ENCODE peak calls at places on chromosome 9, in ten cellular contexts. G, M, E, W, J, O, Q, I, N and B are unnamed samples.

GRCh38 chr9:116574027-116574679 is 113.0 kb upstream of the TRIM32 start:
- DNase-seq in G (no peak), M (no peak), E (peak; percentile 88), W (peak; percentile 70), J (no peak), O (no peak), Q (no peak), I (no peak), N (no peak), B (no peak)

GRCh38 chr9:136075134-136075841 is 19.8 kb downstream of the NACC2 start:
- DNase-seq in G (no peak), M (no peak), E (no peak), W (peak; percentile 15), J (no peak), O (no peak), Q (no peak), I (no peak), N (peak; percentile 45), B (no peak)

GRCh38 chr9:117719161-117719560 is 15.0 kb downstream of the TLR4 start:
- DNase-seq in G (no peak), M (no peak), E (no peak), W (no peak), J (no peak), O (no peak), Q (no peak), I (no peak), N (no peak), B (peak; percentile 36)

GRCh38 chr9:16029796-16030363 is 477.0 kb downstream of the CCDC171 start:
- DNase-seq in G (no peak), M (no peak), E (no peak), W (no peak), J (no peak), O (no peak), Q (no peak), I (no peak), N (no peak), B (no peak)

GRCh38 chr9:114179516-114179915 is 24.2 kb downstream of the COL27A1 start:
- DNase-seq in G (no peak), M (no peak), E (no peak), W (no peak), J (no peak), O (no peak), Q (no peak), I (no peak), N (no peak), B (no peak)

GRCh38 chr9:113486327-113486726 is 22.8 kb downstream of the RGS3 start:
- DNase-seq in G (no peak), M (no peak), E (no peak), W (no peak), J (no peak), O (no peak), Q (no peak), I (no peak), N (no peak), B (no peak)

GRCh38 chr9:114346146-114346545 is 16.5 kb downstream of the ORM2 start:
- DNase-seq in G (no peak), M (no peak), E (no peak), W (no peak), J (no peak), O (no peak), Q (no peak), I (no peak), N (no peak), B (no peak)

GRCh38 chr9:79896390-79896789 is 324.6 kb downstream of the TLE4 start:
- DNase-seq in G (no peak), M (no peak), E (no peak), W (no peak), J (no peak), O (no peak), Q (no peak), I (no peak), N (no peak), B (no peak)

GRCh38 chr9:135221951-135222631 is 134.6 kb downstream of the OLFM1 start:
- DNase-seq in G (no peak), M (peak; percentile 46), E (no peak), W (peak; percentile 68), J (no peak), O (no peak), Q (no peak), I (no peak), N (no peak), B (peak; percentile 89)

GRCh38 chr9:14245901-14246525 is 67.9 kb downstream of the NFIB start:
- DNase-seq in G (no peak), M (no peak), E (no peak), W (no peak), J (no peak), O (peak; percentile 43), Q (no peak), I (no peak), N (no peak), B (no peak)

DNA sequence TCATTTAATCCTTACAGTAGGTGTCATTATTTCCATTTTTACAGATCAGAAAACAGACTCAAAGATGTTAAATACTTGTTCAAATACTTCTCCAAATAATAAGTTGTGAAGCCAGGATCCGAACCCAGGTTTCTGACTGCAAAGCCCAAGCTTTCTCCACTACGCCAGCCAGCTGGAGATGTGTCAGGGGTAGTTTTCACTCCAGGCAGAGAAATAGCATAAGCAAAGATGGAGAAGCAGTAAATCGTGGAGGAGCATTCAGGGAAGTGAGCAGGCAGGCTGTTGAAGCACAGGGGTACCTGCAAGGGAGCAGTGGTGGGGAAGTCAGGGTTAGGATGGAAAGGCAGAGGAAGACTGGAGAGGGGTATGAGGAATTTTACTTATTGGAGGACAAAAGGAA is 2.9 kb downstream of the TLN1 start:
- DNase-seq in G (no peak), M (no peak), E (no peak), W (no peak), J (no peak), O (no peak), Q (no peak), I (no peak), N (no peak), B (no peak)
- TF ChIP-seq MAX in G (no peak), M (no peak), E (no peak), W (no peak), J (no peak), O (no peak), Q (no peak), I (no peak), N (no peak), B (no peak)

GRCh38 chr9:12884736-12885395 is 110.0 kb downstream of the LURAP1L start:
- DNase-seq in G (peak; percentile 32), M (no peak), E (peak; percentile 36), W (peak; percentile 29), J (no peak), O (peak; percentile 64), Q (no peak), I (peak; percentile 55), N (no peak), B (no peak)
- TF ChIP-seq CTCF in G (peak; percentile 89), M (no peak), E (peak; percentile 73), W (peak; percentile 71), J (no peak), O (peak; percentile 22), Q (no peak), I (peak; percentile 45), N (peak; percentile 47), B (no peak)

GRCh38 chr9:121963542-121963995 is 129.5 kb downstream of the TTLL11 start:
- DNase-seq in G (no peak), M (no peak), E (no peak), W (no peak), J (no peak), O (peak; percentile 84), Q (no peak), I (no peak), N (no peak), B (peak; percentile 19)
- TF ChIP-seq MAX in G (no peak), M (no peak), E (no peak), W (peak; percentile 61), J (no peak), O (no peak), Q (no peak), I (no peak), N (no peak), B (no peak)

GRCh38 chr9:19527663-19528062 is 118.9 kb downstream of the ACER2 start:
- DNase-seq in G (no peak), M (no peak), E (no peak), W (no peak), J (no peak), O (no peak), Q (no peak), I (no peak), N (no peak), B (no peak)

DNA sequence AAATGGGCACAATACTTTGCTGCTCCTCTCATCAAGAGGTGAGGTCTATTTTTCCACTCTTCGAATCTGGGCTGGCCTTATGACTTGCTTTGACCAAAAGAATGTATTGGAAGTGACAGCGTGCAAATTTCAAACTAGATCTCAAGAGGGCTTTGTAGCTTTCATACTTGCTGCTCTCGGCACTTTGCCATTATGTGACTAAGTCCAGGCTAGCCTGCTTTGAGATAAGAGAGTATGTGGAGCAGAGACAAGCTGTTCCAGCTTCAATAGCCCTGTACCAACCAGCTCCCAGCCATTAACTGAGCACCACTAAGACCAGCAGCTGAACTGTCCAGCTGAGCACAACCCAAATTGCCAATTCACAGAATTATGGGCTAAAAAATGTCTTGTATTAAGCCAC is 124.6 kb downstream of the ACER2 start:
- DNase-seq in G (no peak), M (no peak), E (no peak), W (no peak), J (no peak), O (no peak), Q (no peak), I (no peak), N (no peak), B (no peak)
- TF ChIP-seq CTCF in G (no peak), M (no peak), E (no peak), W (no peak), J (no peak), O (no peak), Q (no peak), I (no peak), N (no peak), B (no peak)

DNA sequence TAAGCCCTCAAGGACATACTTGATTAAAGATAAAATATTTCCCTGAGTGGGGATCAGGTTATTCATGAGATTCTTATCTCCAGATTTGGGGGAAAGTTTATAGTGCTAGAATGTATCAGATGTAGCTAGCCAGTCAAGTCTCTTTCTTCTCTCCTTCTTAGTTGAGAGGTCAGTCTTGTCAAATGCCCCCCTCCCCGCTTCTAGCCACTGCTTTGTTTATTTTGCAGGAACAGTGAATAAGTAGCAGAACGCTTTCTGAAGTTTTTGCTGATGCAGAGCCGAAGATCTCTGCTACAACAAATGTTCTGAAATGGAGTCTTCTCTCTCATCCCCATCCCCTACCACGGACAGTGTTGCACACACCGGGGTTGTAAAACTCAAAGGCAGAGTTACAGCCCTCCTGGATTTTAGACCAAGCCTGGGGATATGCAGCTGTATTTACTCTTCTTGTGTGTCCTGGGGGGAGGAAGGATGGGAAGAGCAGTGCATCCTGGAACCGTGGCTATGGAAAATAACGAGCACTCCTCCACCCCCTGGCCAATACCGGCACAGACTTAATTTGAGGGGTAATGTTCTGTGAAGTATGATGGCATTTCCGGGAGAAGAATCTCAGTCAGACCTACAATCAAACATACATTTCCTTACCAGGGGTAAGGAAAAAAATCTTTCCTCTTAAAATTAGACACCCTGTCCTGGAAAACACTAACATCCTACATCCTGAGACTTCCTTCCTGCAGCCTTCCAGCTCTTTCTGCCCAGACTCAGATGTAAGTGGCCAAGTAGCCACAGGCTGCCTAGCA is 10.7 kb upstream of the ERMP1 start:
- DNase-seq in G (peak; percentile 57), M (no peak), E (peak; percentile 88), W (peak; percentile 26), J (peak; percentile 29), O (peak; percentile 61), Q (no peak), I (no peak), N (no peak), B (no peak)
- TF ChIP-seq MAX in G (peak; percentile 35), M (no peak), E (peak; percentile 57), W (no peak), J (no peak), O (no peak), Q (no peak), I (no peak), N (no peak), B (no peak)

GRCh38 chr9:130766904-130767262 is 68.2 kb upstream of the ABL1 start:
- DNase-seq in G (no peak), M (no peak), E (no peak), W (no peak), J (no peak), O (no peak), Q (no peak), I (no peak), N (no peak), B (no peak)
- TF ChIP-seq CTCF in G (no peak), M (no peak), E (no peak), W (no peak), J (no peak), O (no peak), Q (no peak), I (no peak), N (no peak), B (no peak)